ENCODE peak calls at places on chromosomes 11 and 22, in ten cellular contexts. K, P, S, Z, T, U, Y, W, J and G are unnamed samples. For H3K9me3 and H3K27me3, the result is how much of the 10 kb centered on the place peaks cover.

GRCh38 chr22:27591060-27591459 is 210.5 kb downstream of the MN1 start:
- DNase-seq in T (no peak), P (no peak), J (no peak), U (no peak), S (peak), W (no peak), Y (no peak), Z (no peak), K (no peak), G (no peak)

GRCh38 chr22:49324527-49325491 is 502.9 kb downstream of the BRD1 start:
- DNase-seq in K (no peak), S (peak), W (peak), U (peak), P (no peak), Y (no peak), Z (peak), J (peak), T (no peak), G (peak)

GRCh38 chr11:116772443-116773202 is at the start of gene BUD13:
- DNase-seq in T (peak), W (peak), Z (peak), K (peak), S (peak), U (peak), P (peak), Y (peak), J (no peak), G (peak)

GRCh38 chr11:21965221-21965620 is 227.7 kb upstream of the ANO5 start:
- DNase-seq in P (no peak), J (no peak), W (no peak), T (no peak), U (no peak), Z (no peak), K (no peak), S (no peak), Y (no peak), G (no peak)

GRCh38 chr11:129973809-129974208 is 28.8 kb downstream of the PRDM10 start:
- DNase-seq in S (no peak), Y (no peak), U (peak), Z (no peak), P (no peak), W (peak), K (no peak), J (no peak), T (no peak), G (no peak)

GRCh38 chr11:130131957-130132850 is 27.4 kb upstream of the ST14 start:
- DNase-seq in K (peak), Y (peak), S (no peak), J (no peak), T (peak), U (peak), Z (peak), P (peak), W (peak), G (no peak)

GRCh38 chr11:12284321-12285050 is 92.9 kb upstream of the PARVA start:
- DNase-seq in P (no peak), J (peak), Y (peak), U (peak), W (peak), T (no peak), S (no peak), K (peak), Z (peak), G (no peak)

GRCh38 chr11:118607401-118608267 is at the start of gene PHLDB1:
- DNase-seq in S (peak), U (peak), T (peak), Z (peak), W (peak), J (peak), Y (peak), P (peak), K (peak), G (no peak)

GRCh38 chr11:1208361-1209261 is 14.3 kb upstream of the MUC5B start:
- DNase-seq in P (peak), U (no peak), Y (no peak), S (peak), K (no peak), J (no peak), T (no peak), Z (peak), W (peak), G (no peak)

GRCh38 chr11:96200243-96200642 is 142.8 kb downstream of the MAML2 start:
- DNase-seq in K (no peak), P (no peak), Y (peak), T (no peak), W (no peak), J (no peak), Z (no peak), S (no peak), U (no peak), G (no peak)

GRCh38 chr11:21811572-21811971 is 381.3 kb upstream of the ANO5 start:
- DNase-seq in U (no peak), K (no peak), P (no peak), W (peak), Y (no peak), J (no peak), T (no peak), S (no peak), Z (no peak), G (no peak)

GRCh38 chr22:30575011-30575671 is 676 bp upstream of the GAL3ST1 start:
- DNase-seq in Y (no peak), T (no peak), J (no peak), W (no peak), U (peak), K (no peak), S (no peak), Z (peak), P (no peak), G (no peak)

GRCh38 chr11:1297576-1298473 is 11.6 kb downstream of the TOLLIP start:
- DNase-seq in T (no peak), S (peak), K (no peak), J (no peak), P (peak), W (no peak), U (peak), Y (no peak), Z (no peak), G (no peak)

GRCh38 chr11:1180171-1180570 is 22.4 kb downstream of the MUC5AC start:
- DNase-seq in T (no peak), Z (no peak), Y (no peak), S (no peak), U (no peak), W (no peak), J (no peak), K (no peak), P (no peak), G (no peak)

GRCh38 chr22:48152916-48153315 is 1390.5 kb downstream of the TBC1D22A start:
- DNase-seq in Z (no peak), S (no peak), U (no peak), W (no peak), P (no peak), T (no peak), K (no peak), J (no peak), Y (no peak), G (no peak)

GRCh38 chr11:35214792-35215193 is 75.8 kb downstream of the CD44 start:
- DNase-seq in P (no peak), K (no peak), T (no peak), W (no peak), Z (no peak), S (no peak), Y (peak), J (no peak), U (no peak), G (no peak)

GRCh38 chr11:112128483-112129121 is 35.3 kb downstream of the IL18 start:
- DNase-seq in K (peak), Z (peak), T (peak), P (peak), S (no peak), Y (peak), U (peak), W (no peak), J (no peak), G (no peak)

GRCh38 chr11:96256604-96257003 is 86.4 kb downstream of the MAML2 start:
- DNase-seq in Z (no peak), J (no peak), W (no peak), U (no peak), T (no peak), S (no peak), Y (no peak), P (no peak), K (no peak), G (no peak)

GRCh38 chr11:20474951-20475517 is 87.5 kb downstream of the PRMT3 start:
- DNase-seq in P (no peak), Y (no peak), J (no peak), U (no peak), T (no peak), W (no peak), S (no peak), Z (no peak), K (peak), G (no peak)

GRCh38 chr11:289706-290620 is 1.0 kb downstream of the PGGHG start:
- DNase-seq in S (peak), J (no peak), Y (no peak), Z (peak), K (no peak), T (no peak), P (peak), U (no peak), W (no peak), G (no peak)

GRCh38 chr11:65742353-65742752 is 21.8 kb upstream of the RNASEH2C start:
- DNase-seq in P (no peak), T (no peak), Y (peak), K (no peak), U (no peak), S (no peak), Z (no peak), J (no peak), W (no peak), G (peak)

GRCh38 chr11:86390499-86390898 is 15.8 kb downstream of the CCDC81 start:
- DNase-seq in U (no peak), J (no peak), Y (peak), P (no peak), T (no peak), S (no peak), W (no peak), Z (no peak), K (no peak), G (no peak)

GRCh38 chr11:130112071-130112830 is 42.6 kb downstream of the APLP2 start:
- DNase-seq in J (no peak), P (no peak), Y (no peak), K (no peak), S (no peak), U (no peak), T (no peak), Z (no peak), W (no peak), G (no peak)

GRCh38 chr11:121650520-121651266 is 197.9 kb upstream of the SORL1-AS1 start:
- DNase-seq in W (no peak), Y (no peak), S (no peak), Z (no peak), P (no peak), U (no peak), K (no peak), J (no peak), T (no peak), G (no peak)

GRCh38 chr11:64271339-64272132 is 12.9 kb downstream of the BAD start:
- DNase-seq in K (peak), Z (peak), Y (peak), T (peak), P (peak), S (peak), J (peak), U (peak), W (peak), G (peak)

GRCh38 chr22:19879248-19879575 is 24.5 kb upstream of the GNB1L start:
- DNase-seq in P (no peak), T (no peak), J (no peak), S (peak), U (no peak), Y (no peak), W (peak), K (no peak), Z (peak), G (no peak)

GRCh38 chr11:19892387-19892786 is 179.8 kb downstream of the NAV2 start:
- DNase-seq in J (no peak), P (no peak), W (no peak), S (no peak), U (no peak), T (no peak), Y (no peak), Z (no peak), K (no peak), G (no peak)

GRCh38 chr22:43889366-43890253 is 2.2 kb downstream of the PNPLA5 start:
- DNase-seq in T (peak), J (no peak), Y (no peak), P (no peak), K (no peak), Z (peak), S (peak), U (no peak), W (no peak), G (no peak)

GRCh38 chr22:35539910-35540599 is 576 bp upstream of the RASD2 start:
- DNase-seq in T (peak), J (no peak), U (peak), W (peak), P (peak), Z (peak), K (peak), Y (no peak), S (peak), G (no peak)

GRCh38 chr11:100632970-100633452 is 54.1 kb upstream of the ARHGAP42 start:
- DNase-seq in T (peak), Z (no peak), J (no peak), S (no peak), P (peak), W (no peak), U (peak), Y (peak), K (peak), G (no peak)

GRCh38 chr11:120337896-120338840 is 2.0 kb downstream of the ARHGEF12 start:
- DNase-seq in K (no peak), Z (no peak), Y (peak), J (no peak), P (no peak), T (peak), U (no peak), W (no peak), S (no peak), G (no peak)

GRCh38 chr11:59706518-59707285 is 6.9 kb downstream of the OR10V1 start:
- DNase-seq in Y (peak), K (no peak), Z (no peak), S (no peak), J (no peak), T (peak), P (peak), W (no peak), U (peak), G (no peak)

GRCh38 chr22:41936894-41937169 is 10.1 kb downstream of the CENPM start:
- DNase-seq in K (no peak), Y (no peak), S (peak), J (no peak), U (no peak), P (no peak), Z (no peak), W (no peak), T (no peak), G (no peak)

GRCh38 chr22:41943661-41944209 is 3.2 kb downstream of the CENPM start:
- DNase-seq in Y (peak), K (no peak), P (peak), T (no peak), Z (no peak), U (peak), W (no peak), J (no peak), S (no peak), G (no peak)

GRCh38 chr22:41939981-41940852 is 6.7 kb downstream of the CENPM start:
- DNase-seq in T (peak), U (peak), S (peak), P (peak), W (no peak), Z (no peak), Y (no peak), K (peak), J (no peak), G (no peak)

GRCh38 chr22:41946360-41947180 is at the start of gene CENPM:
- DNase-seq in S (peak), J (peak), T (peak), P (peak), K (peak), Y (peak), W (peak), Z (peak), U (peak), G (peak)

DNA sequence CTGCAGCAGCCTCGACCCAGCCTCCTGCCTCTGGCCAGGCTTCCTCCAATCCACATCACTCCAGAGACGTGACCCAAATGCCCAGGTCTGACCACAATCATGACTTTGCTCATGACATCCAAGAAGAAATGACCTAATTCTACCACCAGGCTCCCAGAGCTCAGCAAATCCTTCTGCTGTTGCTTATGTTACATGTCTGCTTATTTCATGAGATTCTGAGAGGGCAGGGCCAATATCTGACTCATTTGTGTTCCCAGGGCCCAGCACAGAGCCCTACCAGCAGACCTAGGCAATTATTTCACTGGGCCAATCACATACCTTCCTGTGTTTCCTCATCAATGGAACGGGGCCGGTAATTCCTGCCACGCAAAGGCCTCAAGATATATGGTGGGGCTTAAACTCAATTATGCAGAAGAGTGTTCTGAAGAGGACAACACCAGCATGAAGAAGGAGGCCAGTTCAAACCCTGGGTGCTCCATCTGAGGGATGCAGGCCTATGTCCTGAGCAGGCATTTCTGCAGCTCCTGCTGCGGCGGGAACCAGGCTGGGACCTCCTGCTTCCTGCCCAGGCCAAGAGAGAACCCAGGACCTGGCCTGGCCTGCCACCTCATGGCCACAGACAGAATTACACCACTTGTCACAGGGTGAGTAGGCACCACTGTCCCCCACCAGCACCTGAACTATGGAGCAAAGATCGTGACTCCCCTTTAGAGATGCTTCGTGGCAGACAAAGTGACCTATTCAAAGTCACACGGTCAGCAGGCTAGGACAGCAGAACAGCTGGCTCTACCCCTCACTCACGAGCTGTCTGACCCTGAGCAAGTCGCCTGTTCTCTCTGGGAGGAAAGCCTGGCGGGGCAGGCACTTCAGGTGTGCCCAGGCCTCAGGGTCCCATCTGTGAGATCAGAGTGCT is 5.8 kb downstream of the CENPM start:
- DNase-seq in K (peak), W (peak), S (peak), T (peak), Z (peak), P (peak), J (no peak), Y (peak), U (peak), G (no peak)
- TF ChIP-seq POLR2AphosphoS5 in K (peak), W (no peak), S (peak), T (no peak), Z (no peak), P (no peak), J (peak), Y (no peak), U (peak), G (no peak)

DNA sequence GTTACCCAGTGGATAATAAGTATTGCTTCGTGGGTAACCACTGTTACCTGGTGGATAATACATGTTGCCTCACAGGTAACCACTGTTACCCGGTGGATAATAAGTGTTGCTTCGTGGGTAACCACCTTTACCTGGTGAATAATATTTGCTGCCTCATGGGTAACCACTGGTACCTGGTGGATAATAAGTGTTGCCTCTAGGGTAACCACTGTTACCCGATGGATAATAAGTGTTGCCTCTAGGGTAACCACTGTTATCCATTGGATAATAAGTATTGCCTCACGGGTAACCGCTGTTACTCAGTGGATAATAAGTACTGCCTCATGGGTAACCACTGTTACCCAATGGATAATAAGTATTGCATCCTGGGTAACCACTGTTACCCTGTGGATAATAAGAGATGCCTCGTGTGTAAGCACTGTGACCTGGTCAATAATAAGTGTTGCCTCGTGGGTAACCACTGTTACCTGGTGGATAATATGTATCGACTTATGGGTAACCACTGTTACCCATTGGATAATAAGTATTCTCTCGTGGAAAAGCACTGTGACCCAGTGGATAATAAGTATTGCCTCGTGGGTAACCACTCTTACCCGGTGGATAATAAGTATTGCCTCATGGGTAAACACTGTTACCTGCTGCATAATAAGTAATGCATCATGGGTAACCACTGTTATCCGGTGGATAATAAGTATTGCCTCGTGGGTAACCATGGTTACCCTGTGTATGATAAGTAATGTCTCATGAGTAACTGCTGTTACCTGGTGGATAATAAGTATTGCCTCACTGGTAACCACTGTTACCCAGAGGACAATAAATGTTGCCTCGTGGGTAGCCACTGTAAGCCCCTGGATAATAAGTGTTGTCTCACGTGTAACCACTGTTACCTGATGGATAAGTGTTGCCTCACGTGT is 20.1 kb upstream of the NXPE4 start:
- DNase-seq in Z (no peak), P (no peak), U (no peak), W (no peak), T (no peak), Y (no peak), S (no peak), K (no peak), J (peak), G (peak)
- H3K9me3 ChIP-seq in Z (under half), P (under half), U (under half), W (under half), T (under half), Y (under half), S (under half), K (under half), J (under half), G (under half)

GRCh38 chr22:50718352-50718709 is 19.7 kb upstream of the ACR start:
- DNase-seq in Y (no peak), K (no peak), P (no peak), W (no peak), T (no peak), S (no peak), J (no peak), Z (no peak), U (no peak), G (no peak)

GRCh38 chr22:50719814-50720300 is 18.1 kb upstream of the ACR start:
- DNase-seq in K (no peak), P (no peak), T (no peak), Z (no peak), S (no peak), W (peak), Y (no peak), U (no peak), J (no peak), G (no peak)

GRCh38 chr22:50716291-50717024 is 21.5 kb upstream of the ACR start:
- DNase-seq in Z (no peak), K (no peak), T (no peak), Y (no peak), J (no peak), S (no peak), W (no peak), P (no peak), U (no peak), G (no peak)

GRCh38 chr22:50715776-50716175 is 22.2 kb upstream of the ACR start:
- DNase-seq in Y (no peak), J (no peak), T (no peak), W (no peak), P (no peak), U (no peak), K (no peak), S (no peak), Z (no peak), G (no peak)

GRCh38 chr22:50717709-50718351 is 20.2 kb upstream of the ACR start:
- DNase-seq in U (no peak), S (no peak), Y (no peak), P (no peak), Z (no peak), J (no peak), T (no peak), W (no peak), K (no peak), G (no peak)
- H3K27me3 ChIP-seq in U (under half), S (under half), Y (under half), P (under half), Z (under half), J (under half), T (half or more), W (under half), K (under half), G (under half)

GRCh38 chr22:44950806-44951509 is 58.8 kb downstream of the PHF21B start:
- DNase-seq in Z (no peak), Y (no peak), P (no peak), J (no peak), U (no peak), K (no peak), S (no peak), W (no peak), T (no peak), G (no peak)
- TF ChIP-seq POLR2AphosphoS5 in Z (no peak), Y (no peak), P (no peak), J (no peak), U (no peak), K (no peak), S (no peak), W (no peak), T (no peak), G (no peak)

DNA sequence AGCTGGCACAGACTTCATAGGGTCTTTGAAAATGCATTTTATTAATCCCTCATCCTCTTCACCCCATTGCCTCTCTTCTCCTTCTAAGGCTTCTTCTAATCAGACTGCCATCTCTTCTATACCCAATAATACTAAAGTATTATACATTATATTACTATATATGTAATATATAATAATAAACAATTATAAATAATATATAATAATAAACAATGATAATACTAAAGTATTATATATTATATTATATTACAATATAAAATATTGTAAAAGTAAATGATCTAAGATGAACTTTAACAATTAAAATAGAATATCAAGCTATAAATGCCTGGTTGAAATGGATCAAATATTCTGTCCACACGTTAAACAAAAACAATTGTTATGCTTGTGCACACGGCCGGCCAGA is 13.0 kb downstream of the SCGB2A1 start:
- DNase-seq in T (no peak), J (no peak), U (no peak), P (no peak), Z (no peak), W (no peak), K (no peak), S (no peak), Y (no peak), G (no peak)
- H3K9me3 ChIP-seq in T (under half), J (under half), U (under half), P (under half), Z (under half), W (under half), K (under half), S (under half), Y (under half), G (under half)